ENCODE peak calls at places on chromosomes 7 and 10, in five cellular contexts. J, V, P, W and F are unnamed samples.

GRCh38 chr7:151404216-151405011 is 5.4 kb downstream of the WDR86 start:
- DNase-seq in J (peak; percentile 90), V (peak; percentile 75), P (peak; percentile 8), W (peak; percentile 14), F (no peak)

GRCh38 chr7:46586406-46586805 is 665.3 kb upstream of the IGFBP3 start:
- DNase-seq in J (no peak), V (peak; percentile 71), P (no peak), W (no peak), F (no peak)

GRCh38 chr7:90345548-90346319 is 782 bp upstream of the GTPBP10 start:
- DNase-seq in J (no peak), V (peak; percentile 69), P (peak; percentile 33), W (peak; percentile 74), F (no peak)

GRCh38 chr7:92641921-92642511 is 51.8 kb upstream of the FAM133B start:
- DNase-seq in J (no peak), V (peak; percentile 71), P (peak; percentile 56), W (peak; percentile 90), F (no peak)

GRCh38 chr7:137591444-137591843 is 247.9 kb upstream of the PTN start:
- DNase-seq in J (no peak), V (peak; percentile 70), P (peak; percentile 79), W (peak; percentile 80), F (no peak)

GRCh38 chr10:131870831-131871672 is 29.8 kb upstream of the PPP2R2D start:
- DNase-seq in J (peak; percentile 45), V (peak; percentile 31), P (no peak), W (no peak), F (no peak)

GRCh38 chr7:122764902-122765301 is 62.2 kb upstream of the RNF148 start:
- DNase-seq in J (no peak), V (peak; percentile 8), P (no peak), W (no peak), F (no peak)

GRCh38 chr10:84634636-84635035 is 306.2 kb downstream of the CCSER2 start:
- DNase-seq in J (no peak), V (no peak), P (no peak), W (no peak), F (no peak)

GRCh38 chr10:122056431-122057094 is 67.6 kb downstream of the TACC2 start:
- DNase-seq in J (no peak), V (no peak), P (no peak), W (no peak), F (no peak)

GRCh38 chr7:151131622-151132293 is 35.7 kb downstream of the GBX1 start:
- DNase-seq in J (peak; percentile 68), V (no peak), P (no peak), W (no peak), F (no peak)

GRCh38 chr10:77582710-77583115 is 54.9 kb downstream of the KCNMA1 start:
- DNase-seq in J (no peak), V (peak; percentile 68), P (peak; percentile 89), W (peak; percentile 80), F (no peak)

GRCh38 chr10:8230887-8231286 is 176.4 kb downstream of the GATA3 start:
- DNase-seq in J (no peak), V (no peak), P (no peak), W (no peak), F (no peak)

GRCh38 chr7:97409346-97409745 is 291.8 kb downstream of the SDHAF3 start:
- DNase-seq in J (no peak), V (no peak), P (no peak), W (no peak), F (no peak)

GRCh38 chr10:69963835-69964710 is 88.6 kb upstream of the MACROH2A2 start:
- DNase-seq in J (no peak), V (no peak), P (no peak), W (no peak), F (peak; percentile 64)

GRCh38 chr10:75655791-75656451 is 224.5 kb downstream of the LRMDA start:
- DNase-seq in J (no peak), V (peak; percentile 26), P (no peak), W (peak; percentile 89), F (no peak)

GRCh38 chr10:66924674-66925345 is 1.0 kb upstream of the LRRTM3 start:
- DNase-seq in J (no peak), V (peak; percentile 1), P (no peak), W (peak; percentile 12), F (no peak)

GRCh38 chr7:133932591-133932990 is 194.5 kb upstream of the LRGUK start:
- DNase-seq in J (no peak), V (no peak), P (no peak), W (no peak), F (no peak)

GRCh38 chr10:47364366-47364765 is 16.2 kb downstream of the RBP3 start:
- DNase-seq in J (no peak), V (no peak), P (no peak), W (no peak), F (no peak)

GRCh38 chr10:23344251-23344841 is at the start of gene C10orf67:
- DNase-seq in J (peak; percentile 87), V (peak; percentile 68), P (no peak), W (peak; percentile 63), F (peak; percentile 72)

GRCh38 chr10:85537561-85537960 is 829.0 kb downstream of the GRID1 start:
- DNase-seq in J (no peak), V (no peak), P (no peak), W (no peak), F (no peak)

GRCh38 chr7:120992272-120993010 is 3.9 kb downstream of the CPED1 start:
- DNase-seq in J (no peak), V (no peak), P (no peak), W (no peak), F (no peak)

DNA sequence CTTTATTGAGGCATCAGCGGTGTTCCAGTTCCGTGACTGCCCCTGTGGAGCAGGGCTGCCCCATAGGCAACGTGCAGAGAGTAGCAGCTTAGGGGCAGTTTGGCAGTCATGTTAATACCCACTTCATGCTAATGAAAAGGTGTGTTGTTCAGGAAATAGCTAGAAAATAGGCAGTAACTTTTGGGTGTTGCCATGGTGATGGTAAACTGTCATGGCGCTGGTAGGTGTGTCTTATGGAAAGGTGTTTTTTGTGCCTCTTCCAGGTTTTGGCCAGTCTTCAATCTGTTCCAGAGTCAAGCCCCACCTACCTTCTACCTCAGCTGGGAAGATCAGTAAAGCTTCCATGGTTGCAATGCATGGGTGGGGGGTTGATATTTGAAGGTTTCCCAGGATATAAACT is 36.3 kb upstream of the MINDY3 start:
- DNase-seq in J (no peak), V (no peak), P (no peak), W (no peak), F (no peak)
- TF ChIP-seq CTCF in J (no peak), V (no peak), P (no peak), W (no peak), F (no peak)

GRCh38 chr7:7157177-7157886 is 25.0 kb upstream of the C1GALT1 start:
- DNase-seq in J (no peak), V (peak; percentile 82), P (peak; percentile 79), W (peak; percentile 93), F (no peak)
- TF ChIP-seq CTCF in J (no peak), V (no peak), P (no peak), W (no peak), F (no peak)

DNA sequence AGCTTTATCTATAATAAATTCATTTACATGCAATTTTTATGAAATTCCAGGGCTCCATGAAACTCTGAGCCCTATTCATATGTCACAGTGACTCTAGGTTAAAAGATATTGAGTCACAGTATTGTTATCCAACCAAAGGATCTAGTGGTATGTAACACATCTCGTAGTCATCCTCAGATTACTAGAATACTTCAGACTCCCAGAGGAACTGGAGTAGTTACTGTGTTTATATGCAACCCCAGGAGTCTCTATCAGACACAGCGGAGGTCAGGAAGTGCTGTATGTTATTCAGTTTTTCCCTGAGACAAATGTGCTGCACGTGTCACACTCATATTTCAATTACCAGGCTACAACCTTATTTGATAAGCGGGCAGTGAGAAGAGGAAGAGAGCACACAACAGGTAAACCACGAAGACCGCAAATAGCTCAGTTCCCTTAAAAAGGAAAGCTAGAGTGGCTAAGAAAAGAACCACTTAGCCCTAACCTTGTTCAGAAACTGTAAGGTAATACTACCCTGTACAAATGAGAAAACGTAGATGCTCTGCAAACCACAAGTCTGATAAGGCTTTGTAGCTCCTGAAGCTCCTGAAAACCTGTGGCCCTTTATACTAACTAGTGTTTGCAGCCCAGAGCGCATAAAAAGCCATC is 114.0 kb upstream of the CNTNAP2 start:
- DNase-seq in J (no peak), V (peak; percentile 88), P (no peak), W (no peak), F (no peak)
- TF ChIP-seq CTCF in J (no peak), V (no peak), P (no peak), W (no peak), F (no peak)

DNA sequence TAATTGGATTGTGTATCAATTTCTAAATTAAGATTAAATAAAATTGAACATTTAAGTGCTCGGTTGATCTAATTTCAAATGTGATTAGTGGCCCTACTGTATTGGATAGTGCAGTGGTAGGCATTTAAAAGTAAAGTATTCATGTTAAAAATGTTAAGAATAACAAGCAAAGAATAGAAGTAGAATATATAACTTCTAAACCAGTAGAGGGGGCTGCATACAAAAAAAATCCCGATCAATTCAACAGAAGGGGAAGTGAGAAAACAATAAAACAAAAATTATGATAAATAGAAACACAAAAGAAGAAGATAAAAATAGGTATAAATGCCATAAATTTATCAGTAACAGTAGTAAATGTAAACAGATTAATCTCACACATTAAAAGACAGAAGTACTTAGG is 24.9 kb upstream of the WDFY4 start:
- DNase-seq in J (no peak), V (peak; percentile 38), P (no peak), W (no peak), F (no peak)
- TF ChIP-seq CTCF in J (peak; percentile 21), V (no peak), P (peak; percentile 70), W (peak; percentile 35), F (peak; percentile 73)

GRCh38 chr10:4691301-4691700 is 134.7 kb upstream of the AKR1E2 start:
- DNase-seq in J (no peak), V (no peak), P (no peak), W (peak; percentile 40), F (no peak)

GRCh38 chr10:4691776-4692175 is 134.2 kb upstream of the AKR1E2 start:
- DNase-seq in J (no peak), V (peak; percentile 61), P (peak; percentile 40), W (peak; percentile 80), F (no peak)

GRCh38 chr10:4688620-4689019 is 137.4 kb upstream of the AKR1E2 start:
- DNase-seq in J (no peak), V (no peak), P (no peak), W (no peak), F (no peak)

GRCh38 chr10:4693967-4694366 is 132.0 kb upstream of the AKR1E2 start:
- DNase-seq in J (no peak), V (peak; percentile 58), P (no peak), W (no peak), F (no peak)

GRCh38 chr10:4692206-4692605 is 133.8 kb upstream of the AKR1E2 start:
- DNase-seq in J (no peak), V (no peak), P (no peak), W (no peak), F (no peak)
- TF ChIP-seq CTCF in J (no peak), V (no peak), P (no peak), W (no peak), F (no peak)

GRCh38 chr10:43137971-43138756 is at the start of gene CSGALNACT2:
- DNase-seq in J (peak; percentile 93), V (peak; percentile 83), P (peak; percentile 87), W (peak; percentile 90), F (peak; percentile 84)
- TF ChIP-seq CTCF in J (no peak), V (no peak), P (peak; percentile 49), W (no peak), F (no peak)

GRCh38 chr10:123857616-123858015 is 34.0 kb downstream of the CPXM2 start:
- DNase-seq in J (peak; percentile 40), V (no peak), P (no peak), W (no peak), F (no peak)
- TF ChIP-seq CTCF in J (no peak), V (no peak), P (no peak), W (no peak), F (no peak)